ENCODE peak calls at places on chromosomes 2 and 18, in ten cellular contexts. J is lung, C is transverse colon, F is brain microvascular endothelial cell, W is right lobe of liver, A is fibroblast of pulmonary artery, G is fibroblast of lung, X is kidney, E is breast epithelium, V is cardiac muscle cell. S is an unnamed sample.
A peak's percentile ranks its signal among the peaks of the same experiment; 100 is the strongest.

GRCh38 chr2:234992196-234992595 is 40.4 kb downstream of the SH3BP4 start:
- DNase-seq in J (no peak), C (no peak), F (no peak), W (no peak), A (no peak), G (no peak), X (peak; percentile 58), E (no peak), V (no peak), S (no peak)

GRCh38 chr18:27549335-27550039 is 364.4 kb upstream of the CHST9 start:
- DNase-seq in J (no peak), C (no peak), F (no peak), W (no peak), A (no peak), G (no peak), X (no peak), E (no peak), V (no peak), S (no peak)

GRCh38 chr18:37403100-37403781 is 162.4 kb downstream of the CELF4 start:
- DNase-seq in J (no peak), C (no peak), F (peak; percentile 55), W (no peak), A (peak; percentile 77), G (peak; percentile 90), X (peak; percentile 84), E (no peak), V (peak; percentile 91), S (no peak)

GRCh38 chr18:60197233-60197632 is 175.3 kb downstream of the MC4R start:
- DNase-seq in J (no peak), C (no peak), F (no peak), W (no peak), A (no peak), G (no peak), X (no peak), E (no peak), V (no peak), S (no peak)

GRCh38 chr2:112877423-112877822 is 33.5 kb upstream of the IL37 start:
- DNase-seq in J (no peak), C (no peak), F (no peak), W (no peak), A (peak; percentile 27), G (peak; percentile 73), X (no peak), E (no peak), V (no peak), S (no peak)

GRCh38 chr18:76483780-76484179 is 11.3 kb downstream of the ZNF516 start:
- DNase-seq in J (no peak), C (peak; percentile 47), F (no peak), W (no peak), A (no peak), G (no peak), X (no peak), E (no peak), V (no peak), S (no peak)

GRCh38 chr2:104140361-104140760 is 713.6 kb upstream of the POU3F3 start:
- DNase-seq in J (no peak), C (no peak), F (no peak), W (no peak), A (no peak), G (peak; percentile 28), X (no peak), E (no peak), V (no peak), S (no peak)

GRCh38 chr2:54048117-54048785 is 67.2 kb upstream of the ACYP2 start:
- DNase-seq in J (no peak), C (no peak), F (no peak), W (no peak), A (no peak), G (peak; percentile 27), X (no peak), E (no peak), V (no peak), S (no peak)

GRCh38 chr2:42810971-42811865 is 18.8 kb upstream of the HAAO start:
- DNase-seq in J (peak; percentile 50), C (peak; percentile 45), F (peak; percentile 15), W (no peak), A (peak; percentile 56), G (peak; percentile 59), X (peak; percentile 87), E (no peak), V (peak; percentile 86), S (no peak)

GRCh38 chr2:52862801-52863200 is 904.8 kb upstream of the CHAC2 start:
- DNase-seq in J (no peak), C (no peak), F (peak; percentile 53), W (no peak), A (peak; percentile 45), G (peak; percentile 87), X (no peak), E (no peak), V (no peak), S (no peak)
- TF ChIP-seq CTCF in J (no peak), C (no peak), F (no peak), W (no peak), A (no peak), G (no peak), X (no peak), E (no peak), V (no peak), S (no peak)

GRCh38 chr2:222423186-222423585 is 1.2 kb upstream of the SGPP2 start:
- DNase-seq in J (no peak), C (no peak), F (no peak), W (no peak), A (no peak), G (no peak), X (no peak), E (no peak), V (no peak), S (no peak)

GRCh38 chr2:222424281-222424728 is at the start of gene SGPP2:
- DNase-seq in J (peak; percentile 58), C (peak; percentile 75), F (no peak), W (no peak), A (no peak), G (no peak), X (peak; percentile 88), E (no peak), V (no peak), S (no peak)

GRCh38 chr2:222421626-222422025 is 2.7 kb upstream of the SGPP2 start:
- DNase-seq in J (no peak), C (no peak), F (no peak), W (no peak), A (no peak), G (no peak), X (no peak), E (no peak), V (no peak), S (no peak)

GRCh38 chr2:222424729-222425671 is 657 bp downstream of the SGPP2 start:
- DNase-seq in J (peak; percentile 34), C (peak; percentile 43), F (no peak), W (no peak), A (no peak), G (no peak), X (peak; percentile 77), E (no peak), V (peak; percentile 20), S (no peak)

GRCh38 chr2:222423632-222424280 is 587 bp upstream of the SGPP2 start:
- DNase-seq in J (peak; percentile 74), C (no peak), F (no peak), W (no peak), A (peak; percentile 22), G (peak; percentile 3), X (peak; percentile 78), E (no peak), V (peak; percentile 12), S (no peak)
- H3K4me3 ChIP-seq in J (no peak overlapping the region), C (peak overlapping the region; percentile 64), F (no peak overlapping the region), W (no peak overlapping the region), A (no peak overlapping the region), G (no peak overlapping the region), X (peak overlapping the region; percentile 60), E (no peak overlapping the region), V (peak overlapping the region; percentile 94), S (peak overlapping the region; percentile 20)

DNA sequence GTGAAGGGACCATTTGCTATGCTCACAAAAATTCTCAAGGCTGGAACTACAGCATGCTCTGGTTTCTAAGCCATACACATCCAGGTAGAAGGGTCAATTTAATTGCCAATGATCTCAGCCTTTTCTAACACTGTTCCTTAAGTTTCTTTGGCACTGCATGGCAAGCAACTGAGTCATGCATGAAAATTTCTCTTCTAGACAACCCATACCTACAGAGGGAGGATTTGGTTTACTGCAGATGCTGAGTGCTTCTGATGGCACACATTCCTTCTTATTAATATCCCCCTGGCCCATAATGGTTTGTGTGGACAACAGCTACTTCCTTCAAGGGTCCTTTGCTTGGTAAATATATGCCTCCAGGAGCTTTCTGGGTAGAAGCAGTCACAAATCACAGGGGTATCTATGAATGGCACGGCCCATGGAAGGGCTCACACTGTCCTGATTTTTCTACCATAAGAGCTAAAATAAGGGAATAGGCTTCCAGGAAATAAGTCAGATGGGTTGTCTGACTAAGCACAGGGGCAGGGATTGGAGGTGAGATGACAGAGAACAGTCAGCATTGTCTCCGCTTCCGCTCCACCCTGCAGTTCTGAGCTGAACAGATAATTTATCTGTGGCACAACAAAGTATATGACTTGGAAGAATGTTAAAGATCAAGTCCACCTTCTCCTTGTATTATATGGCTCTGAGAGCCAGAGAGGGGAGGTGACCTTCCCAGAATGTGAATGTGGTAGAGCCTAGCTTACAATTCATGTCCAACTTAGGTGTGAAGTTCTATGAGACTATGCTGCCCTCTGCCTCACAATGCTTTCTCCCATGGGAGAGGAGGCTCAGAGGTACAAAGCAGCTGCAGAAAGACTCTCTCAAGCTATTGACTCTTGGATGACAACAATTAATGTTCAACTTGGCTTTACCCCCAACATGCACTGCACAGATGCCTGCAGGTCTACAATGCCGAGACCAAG is 199.2 kb upstream of the TNP1 start:
- DNase-seq in J (no peak), C (no peak), F (no peak), W (no peak), A (peak; percentile 35), G (peak; percentile 58), X (no peak), E (no peak), V (no peak), S (no peak)
- TF ChIP-seq CTCF in J (no peak), C (no peak), F (no peak), W (peak; percentile 31), A (no peak), G (no peak), X (peak; percentile 4), E (no peak), V (no peak), S (no peak)

GRCh38 chr2:148816176-148816575 is 58.9 kb upstream of the KIF5C start:
- DNase-seq in J (no peak), C (no peak), F (no peak), W (no peak), A (no peak), G (no peak), X (no peak), E (no peak), V (no peak), S (no peak)

GRCh38 chr2:148814143-148814852 is 60.7 kb upstream of the KIF5C start:
- DNase-seq in J (no peak), C (peak; percentile 26), F (peak; percentile 60), W (no peak), A (peak; percentile 67), G (peak; percentile 70), X (no peak), E (no peak), V (peak; percentile 78), S (peak; percentile 51)

GRCh38 chr2:148814853-148815419 is 60.1 kb upstream of the KIF5C start:
- DNase-seq in J (no peak), C (peak; percentile 20), F (no peak), W (no peak), A (peak; percentile 39), G (peak; percentile 18), X (no peak), E (no peak), V (peak; percentile 45), S (no peak)

GRCh38 chr2:148819019-148819418 is 56.0 kb upstream of the KIF5C start:
- DNase-seq in J (no peak), C (no peak), F (no peak), W (no peak), A (no peak), G (no peak), X (no peak), E (no peak), V (no peak), S (no peak)

GRCh38 chr2:148817210-148817708 is 57.8 kb upstream of the KIF5C start:
- DNase-seq in J (no peak), C (no peak), F (no peak), W (no peak), A (peak; percentile 35), G (no peak), X (no peak), E (no peak), V (peak; percentile 39), S (no peak)
- H3K4me3 ChIP-seq in J (no peak overlapping the region), C (no peak overlapping the region), F (no peak overlapping the region), W (no peak overlapping the region), A (no peak overlapping the region), G (peak overlapping the region; percentile 44), X (no peak overlapping the region), E (no peak overlapping the region), V (no peak overlapping the region), S (no peak overlapping the region)

S was measured in retinal pigment epithelial cell.